ENCODE peak calls at places on chromosome 3, in ten cellular contexts. One of them, this sample, is unnamed.
A peak's percentile ranks its signal among the peaks of the same experiment; 100 is the strongest.

GRCh38 chr3:196440041-196440537 is 7.9 kb upstream of the UBXN7 start:
- DNase-seq in H1: no peak
- DNase-seq in endodermal cell: no peak
- DNase-seq in thoracic aorta: no peak
- DNase-seq in neural progenitor cell: no peak
- DNase-seq in heart left ventricle: peak; percentile 36
- DNase-seq in astrocyte of the spinal cord: peak; percentile 46
- DNase-seq in AG04449: peak; percentile 67
- DNase-seq in lung: no peak
- DNase-seq in body of pancreas: no peak
- DNase-seq in this sample: peak; percentile 80

GRCh38 chr3:187165144-187165543 is 25.8 kb upstream of the RPL39L start:
- DNase-seq in H1: no peak
- DNase-seq in endodermal cell: peak; percentile 81
- DNase-seq in thoracic aorta: no peak
- DNase-seq in neural progenitor cell: peak; percentile 79
- DNase-seq in heart left ventricle: no peak
- DNase-seq in astrocyte of the spinal cord: peak; percentile 64
- DNase-seq in AG04449: no peak
- DNase-seq in lung: no peak
- DNase-seq in body of pancreas: peak; percentile 28
- DNase-seq in this sample: peak; percentile 41

GRCh38 chr3:185807455-185808068 is 17.3 kb downstream of the IGF2BP2 start:
- DNase-seq in H1: no peak
- DNase-seq in endodermal cell: peak; percentile 80
- DNase-seq in thoracic aorta: no peak
- DNase-seq in neural progenitor cell: peak; percentile 25
- DNase-seq in heart left ventricle: no peak
- DNase-seq in astrocyte of the spinal cord: peak; percentile 98
- DNase-seq in AG04449: no peak
- DNase-seq in lung: no peak
- DNase-seq in body of pancreas: no peak
- DNase-seq in this sample: peak; percentile 72

GRCh38 chr3:171803044-171803443 is 7.2 kb downstream of the PLD1 start:
- DNase-seq in H1: no peak
- DNase-seq in endodermal cell: no peak
- DNase-seq in thoracic aorta: no peak
- DNase-seq in neural progenitor cell: no peak
- DNase-seq in heart left ventricle: no peak
- DNase-seq in astrocyte of the spinal cord: no peak
- DNase-seq in AG04449: no peak
- DNase-seq in lung: no peak
- DNase-seq in body of pancreas: no peak
- DNase-seq in this sample: no peak

GRCh38 chr3:21543380-21544075 is 207.5 kb downstream of the ZNF385D start:
- DNase-seq in H1: peak; percentile 66
- DNase-seq in endodermal cell: peak; percentile 67
- DNase-seq in thoracic aorta: no peak
- DNase-seq in neural progenitor cell: no peak
- DNase-seq in heart left ventricle: no peak
- DNase-seq in astrocyte of the spinal cord: no peak
- DNase-seq in AG04449: no peak
- DNase-seq in lung: no peak
- DNase-seq in body of pancreas: no peak
- DNase-seq in this sample: no peak

GRCh38 chr3:16485024-16485992 is 28.2 kb downstream of the RFTN1 start:
- DNase-seq in H1: no peak
- DNase-seq in endodermal cell: no peak
- DNase-seq in thoracic aorta: no peak
- DNase-seq in neural progenitor cell: no peak
- DNase-seq in heart left ventricle: no peak
- DNase-seq in astrocyte of the spinal cord: no peak
- DNase-seq in AG04449: no peak
- DNase-seq in lung: no peak
- DNase-seq in body of pancreas: no peak
- DNase-seq in this sample: no peak

GRCh38 chr3:153165211-153165815 is 3.3 kb downstream of the RAP2B start:
- DNase-seq in H1: no peak
- DNase-seq in endodermal cell: no peak
- DNase-seq in thoracic aorta: no peak
- DNase-seq in neural progenitor cell: no peak
- DNase-seq in heart left ventricle: no peak
- DNase-seq in astrocyte of the spinal cord: peak; percentile 73
- DNase-seq in AG04449: no peak
- DNase-seq in lung: no peak
- DNase-seq in body of pancreas: no peak
- DNase-seq in this sample: no peak

GRCh38 chr3:120331071-120331470 is 18.1 kb downstream of the LRRC58 start:
- DNase-seq in H1: no peak
- DNase-seq in endodermal cell: no peak
- DNase-seq in thoracic aorta: no peak
- DNase-seq in neural progenitor cell: no peak
- DNase-seq in heart left ventricle: no peak
- DNase-seq in astrocyte of the spinal cord: no peak
- DNase-seq in AG04449: no peak
- DNase-seq in lung: no peak
- DNase-seq in body of pancreas: no peak
- DNase-seq in this sample: no peak

GRCh38 chr3:127697531-127698240 is 24.9 kb downstream of the ABTB1 start:
- DNase-seq in H1: peak; percentile 72
- DNase-seq in endodermal cell: peak; percentile 89
- DNase-seq in thoracic aorta: peak; percentile 70
- DNase-seq in neural progenitor cell: peak; percentile 80
- DNase-seq in heart left ventricle: peak; percentile 90
- DNase-seq in astrocyte of the spinal cord: peak; percentile 90
- DNase-seq in AG04449: no peak
- DNase-seq in lung: peak; percentile 82
- DNase-seq in body of pancreas: peak; percentile 70
- DNase-seq in this sample: peak; percentile 83

GRCh38 chr3:124272611-124273151 is 280.8 kb upstream of the ROPN1 start:
- DNase-seq in H1: no peak
- DNase-seq in endodermal cell: no peak
- DNase-seq in thoracic aorta: peak; percentile 63
- DNase-seq in neural progenitor cell: no peak
- DNase-seq in heart left ventricle: no peak
- DNase-seq in astrocyte of the spinal cord: peak; percentile 18
- DNase-seq in AG04449: no peak
- DNase-seq in lung: no peak
- DNase-seq in body of pancreas: no peak
- DNase-seq in this sample: no peak

GRCh38 chr3:12708584-12709192 is 44.8 kb upstream of the RAF1 start:
- DNase-seq in H1: no peak
- DNase-seq in endodermal cell: no peak
- DNase-seq in thoracic aorta: peak; percentile 56
- DNase-seq in neural progenitor cell: no peak
- DNase-seq in heart left ventricle: peak; percentile 65
- DNase-seq in astrocyte of the spinal cord: peak; percentile 83
- DNase-seq in AG04449: no peak
- DNase-seq in lung: no peak
- DNase-seq in body of pancreas: no peak
- DNase-seq in this sample: no peak

GRCh38 chr3:97917813-97918536 is 54.3 kb downstream of the RIOX2 start:
- DNase-seq in H1: no peak
- DNase-seq in endodermal cell: no peak
- DNase-seq in thoracic aorta: no peak
- DNase-seq in neural progenitor cell: no peak
- DNase-seq in heart left ventricle: no peak
- DNase-seq in astrocyte of the spinal cord: peak; percentile 17
- DNase-seq in AG04449: no peak
- DNase-seq in lung: no peak
- DNase-seq in body of pancreas: no peak
- DNase-seq in this sample: no peak

GRCh38 chr3:125121246-125122010 is 65.6 kb upstream of the HEG1 start:
- DNase-seq in H1: no peak
- DNase-seq in endodermal cell: peak; percentile 31
- DNase-seq in thoracic aorta: no peak
- DNase-seq in neural progenitor cell: no peak
- DNase-seq in heart left ventricle: no peak
- DNase-seq in astrocyte of the spinal cord: peak; percentile 17
- DNase-seq in AG04449: no peak
- DNase-seq in lung: no peak
- DNase-seq in body of pancreas: no peak
- DNase-seq in this sample: no peak

DNA sequence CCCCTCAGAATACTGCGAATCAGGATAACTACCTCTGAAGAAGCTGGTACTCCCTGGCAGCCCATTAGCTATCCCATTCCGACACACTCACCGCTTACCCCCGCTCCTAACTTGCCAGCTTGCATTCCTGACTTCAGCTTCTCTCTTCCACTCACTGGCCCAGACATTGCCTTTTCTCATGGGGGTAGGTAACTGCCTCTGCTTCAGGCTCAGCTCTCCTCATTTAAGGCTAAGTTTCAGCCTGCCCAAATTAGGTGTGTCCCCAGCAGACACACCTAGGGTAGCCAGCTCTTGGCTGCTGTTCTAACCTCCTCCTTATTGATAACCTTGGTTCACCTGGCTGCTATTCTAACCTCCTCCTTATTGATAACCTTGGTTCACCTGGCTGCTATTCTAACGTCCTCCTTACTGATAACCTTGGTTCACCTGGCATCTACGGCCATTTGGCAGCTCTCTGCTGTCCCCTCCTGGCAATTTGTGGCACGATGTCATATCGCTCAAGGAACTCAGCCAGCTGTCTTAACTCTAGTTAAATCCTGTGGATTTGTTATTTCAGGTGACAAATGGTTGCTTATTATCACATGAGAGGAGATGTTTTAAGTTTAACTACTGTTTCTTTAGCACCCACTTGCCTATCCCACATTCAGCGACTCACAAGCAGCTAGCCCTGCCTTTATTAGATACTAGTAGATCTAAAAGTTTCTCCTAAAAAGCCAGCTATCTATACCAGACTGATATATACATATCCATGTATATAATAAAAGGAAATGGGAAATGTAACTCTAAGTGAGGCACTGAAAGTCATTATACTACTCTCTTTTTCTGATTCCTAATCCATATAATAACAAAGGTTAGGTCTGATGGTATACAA is 106.5 kb upstream of the ACP3 start:
- DNase-seq in H1: peak; percentile 84
- DNase-seq in endodermal cell: peak; percentile 91
- DNase-seq in thoracic aorta: no peak
- DNase-seq in neural progenitor cell: peak; percentile 61
- DNase-seq in heart left ventricle: no peak
- DNase-seq in astrocyte of the spinal cord: no peak
- DNase-seq in AG04449: no peak
- DNase-seq in lung: peak; percentile 31
- DNase-seq in body of pancreas: peak; percentile 59
- DNase-seq in this sample: no peak
- TF ChIP-seq CTCF in H1: peak; percentile 88
- TF ChIP-seq CTCF in endodermal cell: peak; percentile 92
- TF ChIP-seq CTCF in thoracic aorta: no peak
- TF ChIP-seq CTCF in neural progenitor cell: peak; percentile 80
- TF ChIP-seq CTCF in heart left ventricle: peak; percentile 20
- TF ChIP-seq CTCF in astrocyte of the spinal cord: peak; percentile 62
- TF ChIP-seq CTCF in AG04449: peak; percentile 35
- TF ChIP-seq CTCF in lung: no peak
- TF ChIP-seq CTCF in body of pancreas: peak; percentile 68
- TF ChIP-seq CTCF in this sample: peak; percentile 71

DNA sequence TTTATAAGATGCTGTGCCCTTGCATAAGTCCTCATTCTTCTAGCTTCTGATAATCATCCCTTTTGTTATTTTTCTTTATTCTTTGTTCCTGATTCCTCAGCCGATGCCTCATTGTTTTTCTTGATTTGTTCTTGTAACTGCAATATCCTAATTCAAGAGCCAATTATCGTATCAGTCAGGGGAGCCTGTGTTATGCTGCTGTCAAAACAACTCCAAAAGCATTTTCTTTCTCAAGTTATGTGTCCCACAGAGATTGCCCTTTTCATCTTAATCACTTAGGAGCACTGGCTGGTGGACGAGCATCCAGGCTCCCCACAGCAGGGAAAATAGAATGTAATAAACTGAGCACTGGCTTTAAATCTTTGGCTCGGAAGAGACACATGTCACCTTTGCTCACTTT is 207.3 kb downstream of the CHL1 start:
- DNase-seq in H1: no peak
- DNase-seq in endodermal cell: no peak
- DNase-seq in thoracic aorta: no peak
- DNase-seq in neural progenitor cell: no peak
- DNase-seq in heart left ventricle: no peak
- DNase-seq in astrocyte of the spinal cord: no peak
- DNase-seq in AG04449: no peak
- DNase-seq in lung: no peak
- DNase-seq in body of pancreas: no peak
- DNase-seq in this sample: no peak
- H3K4me3 ChIP-seq in H1: no peak overlapping the region
- H3K4me3 ChIP-seq in endodermal cell: no peak overlapping the region
- H3K4me3 ChIP-seq in thoracic aorta: no peak overlapping the region
- H3K4me3 ChIP-seq in neural progenitor cell: no peak overlapping the region
- H3K4me3 ChIP-seq in heart left ventricle: no peak overlapping the region
- H3K4me3 ChIP-seq in astrocyte of the spinal cord: no peak overlapping the region
- H3K4me3 ChIP-seq in AG04449: no peak overlapping the region
- H3K4me3 ChIP-seq in lung: no peak overlapping the region
- H3K4me3 ChIP-seq in body of pancreas: no peak overlapping the region
- H3K4me3 ChIP-seq in this sample: no peak overlapping the region

GRCh38 chr3:149291178-149291577 is 42.3 kb downstream of the TM4SF18 start:
- DNase-seq in H1: no peak
- DNase-seq in endodermal cell: no peak
- DNase-seq in thoracic aorta: no peak
- DNase-seq in neural progenitor cell: peak; percentile 12
- DNase-seq in heart left ventricle: no peak
- DNase-seq in astrocyte of the spinal cord: no peak
- DNase-seq in AG04449: no peak
- DNase-seq in lung: no peak
- DNase-seq in body of pancreas: no peak
- DNase-seq in this sample: no peak
- TF ChIP-seq CTCF in H1: peak; percentile 47
- TF ChIP-seq CTCF in endodermal cell: peak; percentile 77
- TF ChIP-seq CTCF in thoracic aorta: peak; percentile 23
- TF ChIP-seq CTCF in neural progenitor cell: peak; percentile 55
- TF ChIP-seq CTCF in heart left ventricle: peak; percentile 28
- TF ChIP-seq CTCF in astrocyte of the spinal cord: peak; percentile 56
- TF ChIP-seq CTCF in AG04449: peak; percentile 8
- TF ChIP-seq CTCF in lung: no peak
- TF ChIP-seq CTCF in body of pancreas: peak; percentile 31
- TF ChIP-seq CTCF in this sample: peak; percentile 63

DNA sequence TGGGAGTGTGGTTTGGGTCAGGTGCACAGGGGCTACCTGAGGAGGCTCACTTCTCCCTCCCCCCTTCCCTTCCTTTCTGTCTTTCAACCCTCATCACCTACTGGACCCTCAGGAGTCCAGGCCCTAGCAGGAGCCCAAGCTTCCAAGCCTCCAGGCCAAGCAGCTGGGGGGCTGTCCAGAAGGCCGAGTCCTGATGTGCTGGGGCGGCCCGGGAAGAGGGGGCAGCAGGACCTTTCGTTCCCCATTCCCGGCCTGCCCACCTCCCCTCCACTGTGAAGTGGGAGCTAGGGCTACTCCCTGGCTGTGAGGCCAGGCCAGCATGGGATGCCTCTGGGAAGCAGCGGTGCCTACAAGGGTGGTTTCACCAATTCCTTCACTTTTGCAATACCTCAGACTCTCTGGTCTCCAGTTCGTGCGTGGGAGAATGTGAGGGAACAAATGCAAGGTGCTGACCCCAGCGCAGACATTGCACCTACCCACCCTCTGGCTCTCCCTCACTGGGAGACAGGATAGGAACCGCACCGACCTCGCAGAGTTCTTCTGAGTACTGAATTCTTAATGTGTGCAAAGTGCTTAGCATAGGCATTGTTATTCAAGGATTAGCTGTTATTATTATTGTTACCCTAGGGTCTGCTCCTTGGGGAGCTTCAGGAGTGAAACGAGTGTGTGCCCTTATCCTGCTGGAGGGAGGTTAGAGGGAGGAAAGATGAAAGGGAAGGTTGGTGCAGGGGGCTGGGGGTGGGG is 2.5 kb downstream of the EPHB3 start:
- DNase-seq in H1: no peak
- DNase-seq in endodermal cell: peak; percentile 72
- DNase-seq in thoracic aorta: no peak
- DNase-seq in neural progenitor cell: no peak
- DNase-seq in heart left ventricle: no peak
- DNase-seq in astrocyte of the spinal cord: no peak
- DNase-seq in AG04449: no peak
- DNase-seq in lung: no peak
- DNase-seq in body of pancreas: no peak
- DNase-seq in this sample: no peak
- H3K4me3 ChIP-seq in H1: no peak overlapping the region
- H3K4me3 ChIP-seq in endodermal cell: peak overlapping the region; percentile 98
- H3K4me3 ChIP-seq in thoracic aorta: no peak overlapping the region
- H3K4me3 ChIP-seq in neural progenitor cell: no peak overlapping the region
- H3K4me3 ChIP-seq in heart left ventricle: peak overlapping the region; percentile 71
- H3K4me3 ChIP-seq in astrocyte of the spinal cord: no peak overlapping the region
- H3K4me3 ChIP-seq in AG04449: peak overlapping the region; percentile 72
- H3K4me3 ChIP-seq in lung: no peak overlapping the region
- H3K4me3 ChIP-seq in body of pancreas: no peak overlapping the region
- H3K4me3 ChIP-seq in this sample: peak overlapping the region; percentile 48

This sample was measured in HFF-Myc.